ENCODE peak calls at places on chromosomes 3 and 15, in four cellular contexts. One of them, this sample, is unnamed.

GRCh38 chr15:65071381-65071811 is 3.6 kb upstream of the RASL12 start:
- DNase-seq in mesenchymal stem cell: no peak
- DNase-seq in H1: no peak
- DNase-seq in H9: no peak
- DNase-seq in this sample: no peak

GRCh38 chr15:47870956-47871625 is 153.8 kb downstream of the SEMA6D start:
- DNase-seq in H9: no peak
- DNase-seq in mesenchymal stem cell: peak
- DNase-seq in H1: no peak
- DNase-seq in this sample: no peak

GRCh38 chr3:18743761-18744160 is 318.6 kb upstream of the SATB1 start:
- DNase-seq in H9: no peak
- DNase-seq in mesenchymal stem cell: no peak
- DNase-seq in H1: no peak
- DNase-seq in this sample: no peak

GRCh38 chr3:158539414-158540014 is 31.5 kb upstream of the MLF1 start:
- DNase-seq in H1: no peak
- DNase-seq in mesenchymal stem cell: peak
- DNase-seq in H9: no peak
- DNase-seq in this sample: peak

GRCh38 chr15:53323197-53323596 is 436.3 kb downstream of the WDR72 start:
- DNase-seq in mesenchymal stem cell: peak
- DNase-seq in H1: no peak
- DNase-seq in H9: no peak
- DNase-seq in this sample: no peak

GRCh38 chr3:126746395-126747177 is 42.5 kb downstream of the CHCHD6 start:
- DNase-seq in H9: no peak
- DNase-seq in H1: no peak
- DNase-seq in mesenchymal stem cell: peak
- DNase-seq in this sample: no peak

GRCh38 chr3:129553171-129553570 is 10.2 kb downstream of the H1-8 start:
- DNase-seq in H1: no peak
- DNase-seq in H9: no peak
- DNase-seq in mesenchymal stem cell: no peak
- DNase-seq in this sample: no peak

GRCh38 chr3:28224430-28224829 is 17.0 kb upstream of the CMC1 start:
- DNase-seq in H1: no peak
- DNase-seq in mesenchymal stem cell: no peak
- DNase-seq in H9: no peak
- DNase-seq in this sample: no peak

GRCh38 chr15:76185716-76186115 is 125.6 kb downstream of the ETFA start:
- DNase-seq in H9: peak
- DNase-seq in H1: peak
- DNase-seq in mesenchymal stem cell: peak
- DNase-seq in this sample: peak

GRCh38 chr3:124883766-124884473 is 3.2 kb downstream of the ITGB5 start:
- DNase-seq in mesenchymal stem cell: peak
- DNase-seq in H1: no peak
- DNase-seq in H9: no peak
- DNase-seq in this sample: peak

GRCh38 chr3:193730498-193730897 is 137.5 kb downstream of the OPA1 start:
- DNase-seq in H9: no peak
- DNase-seq in H1: no peak
- DNase-seq in mesenchymal stem cell: no peak
- DNase-seq in this sample: no peak

GRCh38 chr3:37456270-37456708 is 281.9 kb upstream of the LRRFIP2 start:
- DNase-seq in H1: no peak
- DNase-seq in H9: no peak
- DNase-seq in mesenchymal stem cell: peak
- DNase-seq in this sample: no peak

GRCh38 chr15:39028069-39028468 is 463.5 kb upstream of the RASGRP1 start:
- DNase-seq in H9: no peak
- DNase-seq in H1: no peak
- DNase-seq in mesenchymal stem cell: peak
- DNase-seq in this sample: no peak

GRCh38 chr3:172071780-172072179 is 32.4 kb downstream of the FNDC3B start:
- DNase-seq in mesenchymal stem cell: no peak
- DNase-seq in H9: no peak
- DNase-seq in H1: no peak
- DNase-seq in this sample: no peak

GRCh38 chr3:168517514-168518071 is 421.9 kb upstream of the GOLIM4 start:
- DNase-seq in H9: peak
- DNase-seq in H1: no peak
- DNase-seq in mesenchymal stem cell: no peak
- DNase-seq in this sample: no peak

GRCh38 chr15:58221591-58222241 is 83.5 kb downstream of the AQP9 start:
- DNase-seq in H1: peak
- DNase-seq in H9: peak
- DNase-seq in mesenchymal stem cell: peak
- DNase-seq in this sample: no peak

GRCh38 chr3:118629821-118630220 is 404.8 kb downstream of the IGSF11 start:
- DNase-seq in H9: no peak
- DNase-seq in H1: no peak
- DNase-seq in mesenchymal stem cell: no peak
- DNase-seq in this sample: no peak

GRCh38 chr3:25916286-25916685 is 126.4 kb downstream of the OXSM start:
- DNase-seq in H1: no peak
- DNase-seq in H9: no peak
- DNase-seq in mesenchymal stem cell: no peak
- DNase-seq in this sample: no peak

GRCh38 chr15:69685524-69686452 is 233.2 kb downstream of the RPLP1 start:
- DNase-seq in mesenchymal stem cell: no peak
- DNase-seq in H9: no peak
- DNase-seq in H1: no peak
- DNase-seq in this sample: no peak

GRCh38 chr15:87816811-87817210 is 439.7 kb downstream of the NTRK3 start:
- DNase-seq in H9: no peak
- DNase-seq in H1: no peak
- DNase-seq in mesenchymal stem cell: peak
- DNase-seq in this sample: no peak

GRCh38 chr15:67161412-67161811 is 93.0 kb downstream of the AAGAB start:
- DNase-seq in H9: no peak
- DNase-seq in mesenchymal stem cell: no peak
- DNase-seq in H1: no peak
- DNase-seq in this sample: no peak
- H2BK12ac ChIP-seq in H9: no peak
- H2BK12ac ChIP-seq in mesenchymal stem cell: no peak
- H2BK12ac ChIP-seq in H1: no peak
- H2BK12ac ChIP-seq in this sample: no peak

GRCh38 chr3:134337511-134338200 is 36.6 kb downstream of the AMOTL2 start:
- DNase-seq in mesenchymal stem cell: no peak
- DNase-seq in H9: peak
- DNase-seq in H1: no peak
- DNase-seq in this sample: no peak
- H3K27ac ChIP-seq in mesenchymal stem cell: no peak
- H3K27ac ChIP-seq in H9: no peak
- H3K27ac ChIP-seq in H1: no peak
- H3K27ac ChIP-seq in this sample: no peak

DNA sequence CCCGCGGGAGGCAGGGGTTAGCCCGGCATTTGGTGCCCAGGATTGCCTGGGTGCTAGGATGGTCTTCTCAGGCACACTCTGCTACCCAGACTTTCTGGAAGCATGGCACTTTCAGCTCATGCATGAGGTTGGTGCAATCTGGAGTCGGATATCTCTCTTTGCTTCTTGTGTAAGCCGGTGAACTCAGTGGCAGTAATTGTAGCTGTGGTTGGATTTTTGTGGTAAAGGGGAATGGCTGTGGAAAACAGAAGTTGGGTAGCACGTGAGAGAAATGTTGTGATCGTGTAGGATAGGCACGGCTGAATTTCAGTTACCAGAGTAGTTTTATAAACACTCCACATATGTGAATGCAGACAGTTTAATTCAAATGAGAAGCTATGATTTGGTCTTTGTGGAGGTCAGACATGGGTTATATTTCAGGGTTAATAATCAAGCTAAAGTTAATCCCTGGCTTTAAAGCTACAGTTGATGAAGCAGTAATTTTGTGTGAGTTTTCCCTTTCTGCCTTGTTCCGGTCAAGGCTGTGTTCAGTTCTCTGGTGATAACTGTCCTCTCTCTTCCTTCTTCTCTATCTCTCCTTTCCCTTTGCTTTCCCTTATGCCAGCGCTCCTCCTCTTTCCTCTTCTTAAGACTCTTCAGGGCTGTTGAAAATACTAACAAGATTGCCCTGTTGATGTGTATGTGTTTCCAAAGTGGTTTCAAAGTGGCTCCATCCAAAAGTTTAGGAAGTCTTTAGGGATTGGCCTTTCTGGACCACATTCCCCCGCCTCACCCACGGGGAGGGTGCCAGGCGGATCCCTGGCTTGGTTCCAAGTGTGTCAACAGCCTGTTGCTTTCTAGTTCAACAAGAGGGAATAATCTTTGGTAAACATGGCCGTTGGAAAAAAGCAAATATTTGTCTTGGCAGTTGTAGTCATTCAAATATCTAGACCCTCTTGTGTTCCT is 404.6 kb upstream of the C2CD4B start:
- DNase-seq in H9: no peak
- DNase-seq in H1: no peak
- DNase-seq in mesenchymal stem cell: peak
- DNase-seq in this sample: no peak
- H3K4me2 ChIP-seq in H9: no peak
- H3K4me2 ChIP-seq in H1: no peak
- H3K4me2 ChIP-seq in mesenchymal stem cell: no peak
- H3K4me2 ChIP-seq in this sample: no peak

DNA sequence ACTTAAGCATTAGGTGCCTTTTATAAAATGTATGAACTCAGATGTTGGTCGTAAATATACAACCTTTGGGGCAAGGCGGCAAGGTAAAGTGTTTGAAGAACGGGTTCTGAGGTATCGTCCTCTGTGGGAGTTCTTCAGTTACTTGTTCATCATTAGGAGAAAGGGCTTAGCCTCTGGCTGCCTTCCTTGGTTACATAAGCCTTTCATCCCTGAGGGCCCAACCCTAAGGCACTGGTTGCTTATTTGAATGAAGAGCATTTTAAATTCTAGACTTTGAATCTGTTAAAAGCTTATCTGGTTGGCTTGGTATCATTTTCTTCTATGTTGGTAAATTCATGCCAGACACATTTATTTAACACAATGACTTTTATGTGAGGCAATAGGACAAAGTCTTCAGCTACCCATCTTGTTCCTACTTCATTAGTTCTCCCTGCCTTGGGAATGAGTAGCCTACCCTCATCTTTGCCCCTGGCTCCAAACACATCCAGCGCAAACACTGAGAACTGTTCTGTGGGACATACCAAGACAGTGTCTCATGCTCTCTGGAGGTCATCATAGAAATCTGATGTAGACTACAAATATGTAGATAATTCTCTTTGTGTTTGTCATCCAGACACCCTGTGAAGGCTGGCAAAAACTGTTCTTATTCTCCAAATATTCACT is 12.4 kb upstream of the CCDC80 start:
- DNase-seq in H9: no peak
- DNase-seq in mesenchymal stem cell: peak
- DNase-seq in H1: no peak
- DNase-seq in this sample: no peak
- H2BK12ac ChIP-seq in H9: no peak
- H2BK12ac ChIP-seq in mesenchymal stem cell: peak
- H2BK12ac ChIP-seq in H1: no peak
- H2BK12ac ChIP-seq in this sample: no peak

GRCh38 chr3:148998715-148999413 is 7.5 kb downstream of the GYG1 start:
- DNase-seq in H1: no peak
- DNase-seq in H9: no peak
- DNase-seq in mesenchymal stem cell: no peak
- DNase-seq in this sample: no peak

GRCh38 chr3:149003653-149004305 is 12.4 kb downstream of the GYG1 start:
- DNase-seq in H9: no peak
- DNase-seq in H1: no peak
- DNase-seq in mesenchymal stem cell: no peak
- DNase-seq in this sample: no peak

GRCh38 chr3:149000207-149000745 is 8.9 kb downstream of the GYG1 start:
- DNase-seq in H1: no peak
- DNase-seq in H9: no peak
- DNase-seq in mesenchymal stem cell: no peak
- DNase-seq in this sample: no peak

GRCh38 chr3:148999806-149000205 is 8.5 kb downstream of the GYG1 start:
- DNase-seq in H1: no peak
- DNase-seq in mesenchymal stem cell: no peak
- DNase-seq in H9: no peak
- DNase-seq in this sample: no peak

DNA sequence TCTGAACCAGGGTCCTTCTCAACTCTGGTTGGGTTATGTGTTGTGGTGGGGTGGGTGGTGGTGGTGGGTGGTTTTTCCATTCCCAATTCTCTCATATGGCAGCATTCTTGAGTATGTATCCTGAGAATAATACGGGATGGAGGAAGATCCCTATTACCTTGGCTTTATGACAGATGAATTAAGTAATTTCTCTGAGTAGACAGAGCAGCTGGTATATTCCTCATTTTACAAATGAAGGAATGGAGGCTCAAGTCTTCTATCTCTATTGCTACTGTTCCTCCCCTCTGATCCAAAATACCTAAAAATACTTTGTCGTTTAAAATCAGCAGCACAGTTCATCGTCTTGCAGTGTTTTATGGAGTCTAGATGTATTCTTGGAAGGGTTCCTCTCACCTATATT is 10.4 kb downstream of the GYG1 start:
- DNase-seq in mesenchymal stem cell: no peak
- DNase-seq in H1: no peak
- DNase-seq in H9: no peak
- DNase-seq in this sample: no peak
- H3K27ac ChIP-seq in mesenchymal stem cell: no peak
- H3K27ac ChIP-seq in H1: no peak
- H3K27ac ChIP-seq in H9: no peak
- H3K27ac ChIP-seq in this sample: no peak

GRCh38 chr3:100001514-100002270 is 112.6 kb downstream of the FILIP1L start:
- DNase-seq in mesenchymal stem cell: no peak
- DNase-seq in H9: no peak
- DNase-seq in H1: no peak
- DNase-seq in this sample: no peak

GRCh38 chr3:100001083-100001482 is 113.2 kb downstream of the FILIP1L start:
- DNase-seq in H9: no peak
- DNase-seq in mesenchymal stem cell: no peak
- DNase-seq in H1: no peak
- DNase-seq in this sample: no peak

GRCh38 chr3:100003609-100004503 is 110.4 kb downstream of the FILIP1L start:
- DNase-seq in mesenchymal stem cell: no peak
- DNase-seq in H1: no peak
- DNase-seq in H9: no peak
- DNase-seq in this sample: no peak

GRCh38 chr3:100004931-100005330 is 109.4 kb downstream of the FILIP1L start:
- DNase-seq in H9: no peak
- DNase-seq in H1: no peak
- DNase-seq in mesenchymal stem cell: no peak
- DNase-seq in this sample: no peak

GRCh38 chr3:100002599-100003350 is 111.5 kb downstream of the FILIP1L start:
- DNase-seq in H1: no peak
- DNase-seq in mesenchymal stem cell: peak
- DNase-seq in H9: no peak
- DNase-seq in this sample: no peak
- H3K4me2 ChIP-seq in H1: no peak
- H3K4me2 ChIP-seq in mesenchymal stem cell: peak
- H3K4me2 ChIP-seq in H9: no peak
- H3K4me2 ChIP-seq in this sample: no peak

DNA sequence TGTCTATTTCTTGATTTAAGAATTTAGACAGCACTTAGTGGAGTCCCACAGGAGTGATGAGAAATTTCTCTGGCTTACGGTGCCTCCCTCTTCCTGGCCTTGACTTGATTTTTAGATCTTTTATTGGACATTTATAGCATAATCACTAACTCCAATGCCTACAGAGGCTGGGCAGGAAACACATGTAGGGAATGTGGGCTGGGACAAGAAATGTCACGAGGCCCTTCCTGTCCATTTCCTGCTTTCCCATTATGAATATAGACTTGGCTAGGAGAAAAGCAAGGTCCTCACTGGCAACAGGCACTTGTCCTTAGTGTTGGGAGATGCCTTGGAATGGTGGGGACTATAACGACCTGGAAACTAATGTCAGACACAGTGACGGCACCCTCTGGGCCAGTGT is 100.3 kb downstream of the MYLK start:
- DNase-seq in mesenchymal stem cell: no peak
- DNase-seq in H9: no peak
- DNase-seq in H1: no peak
- DNase-seq in this sample: no peak
- H2BK12ac ChIP-seq in mesenchymal stem cell: peak
- H2BK12ac ChIP-seq in H9: no peak
- H2BK12ac ChIP-seq in H1: no peak
- H2BK12ac ChIP-seq in this sample: no peak

This sample was measured in neuronal stem cell.